ENCODE peak calls at places on chromosome 11, in four cellular contexts. B is upper lobe of right lung, N is left ventricle myocardium inferior, E is right lobe of liver. C is an unnamed sample.

GRCh38 chr11:63553759-63554158 is 9.4 kb downstream of the PLAAT2 start:
- DNase-seq in B (no peak), N (no peak), E (no peak), C (no peak)

GRCh38 chr11:15770798-15771414 is 585.4 kb downstream of the SOX6 start:
- DNase-seq in B (peak; percentile 57), N (peak; percentile 27), E (peak; percentile 54), C (peak; percentile 49)

GRCh38 chr11:109109916-109110315 is 312.1 kb upstream of the C11orf87 start:
- DNase-seq in B (no peak), N (no peak), E (no peak), C (no peak)

GRCh38 chr11:114821626-114822025 is 143.3 kb downstream of the NXPE2 start:
- DNase-seq in B (no peak), N (no peak), E (no peak), C (no peak)

GRCh38 chr11:116210663-116211062 is 562.1 kb downstream of the BUD13 start:
- DNase-seq in B (no peak), N (no peak), E (no peak), C (no peak)

GRCh38 chr11:14094481-14095037 is 132.0 kb downstream of the SPON1 start:
- DNase-seq in B (no peak), N (no peak), E (no peak), C (no peak)

GRCh38 chr11:67409781-67410368 is 5.6 kb upstream of the CARNS1 start:
- DNase-seq in B (no peak), N (no peak), E (no peak), C (no peak)

GRCh38 chr11:360326-361280 is 8.7 kb upstream of the B4GALNT4 start:
- DNase-seq in B (no peak), N (no peak), E (no peak), C (no peak)

GRCh38 chr11:33478111-33478573 is 221.0 kb downstream of the HIPK3 start:
- DNase-seq in B (no peak), N (no peak), E (peak; percentile 46), C (no peak)

GRCh38 chr11:78832226-78832947 is 257.7 kb upstream of the NARS2 start:
- DNase-seq in B (no peak), N (no peak), E (no peak), C (no peak)

GRCh38 chr11:67381244-67381972 is 8.0 kb upstream of the CLCF1 start:
- DNase-seq in B (no peak), N (no peak), E (no peak), C (no peak)

GRCh38 chr11:27205779-27206549 is 157.1 kb downstream of the CCDC34 start:
- DNase-seq in B (no peak), N (no peak), E (no peak), C (no peak)

GRCh38 chr11:128458316-128458715 is 129.0 kb downstream of the ETS1 start:
- DNase-seq in B (no peak), N (no peak), E (no peak), C (no peak)

GRCh38 chr11:62149986-62150886 is 26.4 kb downstream of the INCENP start:
- DNase-seq in B (peak; percentile 51), N (no peak), E (no peak), C (no peak)

GRCh38 chr11:102566112-102566511 is 35.6 kb upstream of the MMP7 start:
- DNase-seq in B (no peak), N (no peak), E (no peak), C (no peak)

GRCh38 chr11:10588904-10589303 is 20.4 kb upstream of the LYVE1 start:
- DNase-seq in B (no peak), N (no peak), E (no peak), C (no peak)

GRCh38 chr11:14554959-14555358 is 34.8 kb upstream of the PSMA1 start:
- DNase-seq in B (no peak), N (no peak), E (no peak), C (no peak)

GRCh38 chr11:36361472-36361871 is 65.4 kb downstream of the PRR5L start:
- DNase-seq in B (no peak), N (no peak), E (no peak), C (no peak)

GRCh38 chr11:2801711-2802388 is 83.7 kb downstream of the CDKN1C start:
- DNase-seq in B (peak; percentile 55), N (peak; percentile 10), E (no peak), C (peak; percentile 43)

GRCh38 chr11:35211952-35212351 is 73.0 kb downstream of the CD44 start:
- DNase-seq in B (no peak), N (no peak), E (no peak), C (no peak)

GRCh38 chr11:131661137-131661536 is 290.7 kb downstream of the NTM start:
- DNase-seq in B (no peak), N (no peak), E (no peak), C (no peak)

GRCh38 chr11:64892411-64892831 is 14.0 kb upstream of the EHD1 start:
- DNase-seq in B (no peak), N (peak; percentile 46), E (no peak), C (no peak)

GRCh38 chr11:67558084-67558772 is 25.4 kb upstream of the GSTP1 start:
- DNase-seq in B (peak; percentile 84), N (peak; percentile 62), E (no peak), C (peak; percentile 76)

GRCh38 chr11:17162376-17162775 is 45.4 kb downstream of the PIK3C2A start:
- DNase-seq in B (no peak), N (no peak), E (no peak), C (no peak)

GRCh38 chr11:2296913-2297622 is 4.7 kb downstream of the C11orf21 start:
- DNase-seq in B (peak; percentile 55), N (no peak), E (peak; percentile 36), C (no peak)

GRCh38 chr11:5528495-5528894 is 12.0 kb upstream of the UBQLNL start:
- DNase-seq in B (no peak), N (no peak), E (no peak), C (no peak)
- H3K27me3 ChIP-seq in B (no peaks in the 10 kb centered on the region), N (no peaks in the 10 kb centered on the region), E (no peaks in the 10 kb centered on the region), C (no peaks in the 10 kb centered on the region)

GRCh38 chr11:122435540-122436187 is 219.9 kb upstream of the UBASH3B start:
- DNase-seq in B (no peak), N (no peak), E (no peak), C (no peak)
- H3K4me1 ChIP-seq in B (peaks cover 10% of the 10 kb centered on the region), N (peaks cover 13% of the 10 kb centered on the region), E (peaks cover 6% of the 10 kb centered on the region), C (peaks cover 13% of the 10 kb centered on the region)

GRCh38 chr11:12161603-12162350 is 51.4 kb downstream of the MICAL2 start:
- DNase-seq in B (peak; percentile 22), N (no peak), E (no peak), C (no peak)
- H3K27ac ChIP-seq in B (no peak overlapping the region), N (peak overlapping the region; percentile 93), E (no peak overlapping the region), C (peak overlapping the region; percentile 69)

GRCh38 chr11:117606211-117606610 is 190.8 kb downstream of the DSCAML1 start:
- DNase-seq in B (no peak), N (no peak), E (no peak), C (no peak)
- H3K27me3 ChIP-seq in B (no peaks in the 10 kb centered on the region), N (no peaks in the 10 kb centered on the region), E (no peaks in the 10 kb centered on the region), C (no peaks in the 10 kb centered on the region)

GRCh38 chr11:69396948-69397307 is 84.5 kb upstream of the LINC01488 start:
- DNase-seq in B (peak; percentile 57), N (no peak), E (no peak), C (no peak)
- H3K4me1 ChIP-seq in B (no peaks in the 10 kb centered on the region), N (no peaks in the 10 kb centered on the region), E (peaks cover 32% of the 10 kb centered on the region), C (no peaks in the 10 kb centered on the region)

GRCh38 chr11:130159139-130159538 is 443 bp upstream of the ST14 start:
- DNase-seq in B (no peak), N (no peak), E (no peak), C (no peak)
- H3K27ac ChIP-seq in B (no peak overlapping the region), N (no peak overlapping the region), E (no peak overlapping the region), C (peak overlapping the region; percentile 82)

GRCh38 chr11:119896387-119897045 is 167.5 kb upstream of the NECTIN1 start:
- DNase-seq in B (no peak), N (no peak), E (no peak), C (no peak)
- H3K27me3 ChIP-seq in B (peaks cover 12% of the 10 kb centered on the region), N (peaks cover 15% of the 10 kb centered on the region), E (no peaks in the 10 kb centered on the region), C (no peaks in the 10 kb centered on the region)

GRCh38 chr11:8809605-8810272 is 101.2 kb upstream of the AKIP1 start:
- DNase-seq in B (no peak), N (no peak), E (no peak), C (no peak)
- H3K4me1 ChIP-seq in B (peaks cover 76% of the 10 kb centered on the region), N (peaks cover 91% of the 10 kb centered on the region), E (no peaks in the 10 kb centered on the region), C (peaks cover 86% of the 10 kb centered on the region)

GRCh38 chr11:22512457-22512856 is 113.2 kb downstream of the FANCF start:
- DNase-seq in B (no peak), N (no peak), E (no peak), C (no peak)

GRCh38 chr11:22508691-22509090 is 116.9 kb downstream of the FANCF start:
- DNase-seq in B (no peak), N (no peak), E (no peak), C (no peak)

GRCh38 chr11:22510741-22511140 is 114.9 kb downstream of the FANCF start:
- DNase-seq in B (no peak), N (no peak), E (no peak), C (no peak)

DNA sequence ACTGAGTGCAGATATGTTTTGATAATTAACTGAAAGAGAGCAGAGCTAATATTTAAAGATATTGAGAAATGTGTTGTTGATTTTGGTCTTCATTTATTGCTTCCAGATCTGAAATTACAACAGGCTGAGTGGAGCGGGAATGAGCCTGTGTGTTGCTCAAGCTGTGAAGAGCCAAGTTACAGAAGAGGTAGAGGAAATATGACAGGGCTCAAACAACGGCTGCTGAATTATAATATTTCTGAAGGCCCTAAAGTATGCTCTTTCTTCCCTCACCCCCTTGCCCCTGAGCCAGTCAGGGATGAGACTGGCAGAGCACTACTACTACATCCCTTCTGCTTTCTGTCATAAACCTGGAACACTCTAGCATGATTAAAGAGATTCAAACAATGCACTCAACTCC is 115.6 kb downstream of the FANCF start:
- DNase-seq in B (no peak), N (no peak), E (no peak), C (no peak)
- H3K27ac ChIP-seq in B (no peak overlapping the region), N (no peak overlapping the region), E (no peak overlapping the region), C (no peak overlapping the region)

GRCh38 chr11:43576834-43577521 is 103.6 kb upstream of the HSD17B12 start:
- DNase-seq in B (no peak), N (peak; percentile 35), E (no peak), C (no peak)
- H3K27me3 ChIP-seq in B (peaks cover 95% of the 10 kb centered on the region), N (peaks cover 100% of the 10 kb centered on the region), E (peaks cover 3% of the 10 kb centered on the region), C (peaks cover 97% of the 10 kb centered on the region)